ENCODE peak calls at places on chromosomes 2 and 18, in four cellular contexts. Z is mesendoderm, O is H9, N is H1. S is an unnamed sample.

GRCh38 chr2:235908826-235909225 is 259.4 kb downstream of the GBX2 start:
- DNase-seq in Z (no peak), O (no peak), N (no peak), S (no peak)

GRCh38 chr2:37669500-37669899 is 1.9 kb downstream of the CDC42EP3 start:
- DNase-seq in Z (no peak), O (no peak), N (no peak), S (no peak)

GRCh38 chr2:3450385-3451031 is 68.8 kb downstream of the ADI1 start:
- DNase-seq in Z (no peak), N (peak), O (no peak), S (no peak)

GRCh38 chr2:156536534-156536933 is 100.4 kb downstream of the GPD2 start:
- DNase-seq in N (no peak), Z (no peak), O (no peak), S (no peak)

GRCh38 chr2:128279786-128280701 is 38.6 kb downstream of the HS6ST1 start:
- DNase-seq in N (no peak), Z (no peak), O (peak), S (no peak)

GRCh38 chr18:48220146-48220499 is 189.1 kb downstream of the ZBTB7C start:
- DNase-seq in N (no peak), Z (no peak), O (no peak), S (no peak)

GRCh38 chr2:202339052-202339870 is 36.9 kb upstream of the BMPR2 start:
- DNase-seq in O (no peak), Z (no peak), N (no peak), S (peak)

GRCh38 chr2:220335591-220335915 is 708.1 kb downstream of the SLC4A3 start:
- DNase-seq in Z (no peak), N (no peak), O (no peak), S (no peak)

GRCh38 chr18:3262234-3263171 is 570 bp downstream of the MYL12B start:
- DNase-seq in N (peak), Z (peak), O (no peak), S (no peak)

GRCh38 chr18:27750014-27750413 is 426.9 kb downstream of the CDH2 start:
- DNase-seq in N (peak), Z (peak), O (peak), S (peak)

GRCh38 chr18:79942786-79943607 is 8.5 kb downstream of the SLC66A2 start:
- DNase-seq in Z (peak), O (peak), N (no peak), S (no peak)

GRCh38 chr2:156177654-156178053 is 154.9 kb downstream of the NR4A2 start:
- DNase-seq in N (no peak), Z (no peak), O (no peak), S (no peak)

GRCh38 chr2:210630904-210631560 is 74.6 kb downstream of the CPS1 start:
- DNase-seq in O (no peak), Z (no peak), N (no peak), S (no peak)

GRCh38 chr18:42447688-42448087 is 492.7 kb downstream of the PIK3C3 start:
- DNase-seq in Z (peak), N (no peak), O (no peak), S (no peak)

GRCh38 chr2:235605999-235606715 is 112.3 kb downstream of the AGAP1 start:
- DNase-seq in O (peak), N (no peak), Z (peak), S (peak)

GRCh38 chr2:193868833-193869232 is 1674.1 kb upstream of the TMEFF2 start:
- DNase-seq in O (no peak), Z (no peak), N (no peak), S (no peak)

GRCh38 chr2:166841679-166842078 is 46.6 kb upstream of the XIRP2 start:
- DNase-seq in N (no peak), O (no peak), Z (peak), S (no peak)

GRCh38 chr2:135456431-135456830 is 74.6 kb downstream of the ZRANB3 start:
- DNase-seq in O (no peak), Z (no peak), N (no peak), S (no peak)

GRCh38 chr18:48538531-48539405 is at the start of gene CTIF:
- DNase-seq in O (peak), N (peak), Z (peak), S (peak)

GRCh38 chr2:162967137-162967536 is 128.6 kb upstream of the KCNH7 start:
- DNase-seq in Z (peak), N (no peak), O (no peak), S (no peak)

GRCh38 chr2:55010149-55010591 is 40.1 kb downstream of the RTN4 start:
- DNase-seq in Z (peak), O (no peak), N (no peak), S (peak)

GRCh38 chr2:196657332-196657731 is 17.8 kb downstream of the CCDC150 start:
- DNase-seq in O (no peak), N (no peak), Z (no peak), S (no peak)
- H3K56ac ChIP-seq in O (no peak), N (no peak), Z (no peak), S (no peak)

DNA sequence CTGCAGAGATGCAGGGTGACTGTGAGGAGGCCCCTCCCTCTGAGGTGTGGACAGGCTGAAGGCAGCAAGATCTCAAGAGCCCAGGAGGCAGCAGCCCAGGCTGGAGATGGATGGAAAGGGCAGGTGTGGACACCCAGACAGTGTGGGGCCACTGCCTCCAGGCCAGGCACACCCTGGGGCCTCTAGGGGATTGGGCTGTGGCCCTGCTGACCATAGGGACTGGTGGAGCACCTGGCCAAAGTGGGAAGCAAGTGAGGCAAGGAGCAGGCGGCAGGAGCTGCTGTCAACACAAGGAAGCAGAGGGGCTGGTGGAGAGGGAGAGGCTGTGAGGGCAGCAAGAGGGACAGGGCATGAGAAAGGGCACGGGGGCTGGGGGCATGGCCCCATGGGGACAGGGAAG is 10.8 kb downstream of the SNED1 start:
- DNase-seq in Z (no peak), O (no peak), N (no peak), S (no peak)
- H3K56ac ChIP-seq in Z (peak), O (no peak), N (no peak), S (no peak)

DNA sequence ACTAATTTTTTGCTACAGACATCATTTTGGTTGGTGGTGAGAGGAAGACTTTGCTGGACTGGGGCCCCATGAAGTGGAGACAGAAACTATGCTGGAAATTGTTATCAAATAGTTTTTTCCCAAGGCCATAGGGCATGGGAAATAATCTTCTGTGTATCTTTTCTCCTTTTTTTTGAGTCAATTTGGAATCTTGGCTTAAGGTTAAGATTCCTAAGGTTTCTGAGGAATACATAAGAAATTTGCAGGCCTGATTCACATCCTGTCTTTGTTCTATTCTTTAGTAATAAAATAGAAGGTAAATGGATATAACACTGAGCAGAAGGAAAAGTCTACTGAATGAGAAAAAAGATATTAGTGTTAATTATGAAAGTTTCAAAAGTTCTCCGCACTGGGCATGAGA is 16.6 kb downstream of the SMC6 start:
- DNase-seq in Z (no peak), O (no peak), N (no peak), S (peak)
- H3K56ac ChIP-seq in Z (no peak), O (no peak), N (no peak), S (peak)

DNA sequence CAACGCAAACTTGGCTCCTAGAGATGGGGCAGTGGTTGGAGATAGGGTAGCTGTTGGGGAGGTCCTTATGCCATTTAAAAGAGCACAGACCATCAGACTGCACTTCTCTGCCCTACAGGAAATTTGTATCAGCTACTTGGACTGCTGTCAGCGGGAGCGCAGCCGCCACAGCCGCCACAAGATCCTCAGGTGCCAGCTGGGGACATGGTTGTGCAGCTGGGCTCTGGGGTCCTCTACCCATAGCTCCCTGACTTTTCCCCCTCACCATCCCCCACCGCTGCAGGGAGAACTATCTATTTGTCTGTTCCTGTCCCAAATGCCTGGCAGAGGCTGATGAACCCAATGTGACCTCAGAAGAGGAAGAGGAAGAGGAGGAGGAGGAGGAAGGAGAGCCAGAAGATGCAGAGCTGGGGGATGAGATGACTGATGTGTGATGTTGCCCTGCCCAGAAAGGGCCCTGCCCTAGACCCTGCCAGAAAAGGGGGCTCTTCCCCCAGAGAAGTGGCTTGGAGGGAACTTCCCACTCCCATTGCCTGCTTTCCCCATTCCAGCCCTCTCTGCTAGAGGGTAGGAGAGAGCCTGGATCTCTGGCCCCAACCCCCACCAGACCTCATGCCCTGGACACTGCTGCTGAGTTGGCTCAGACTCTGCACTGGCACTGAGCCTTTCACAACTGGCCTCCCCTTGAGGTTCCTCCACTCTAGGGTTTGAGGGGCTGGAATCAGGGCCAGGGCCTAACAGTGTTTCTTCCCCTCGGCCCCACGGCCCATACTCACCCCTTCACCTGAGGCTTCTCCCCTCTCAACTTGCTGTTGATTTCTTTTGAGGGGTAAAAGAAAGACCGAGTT is 7.3 kb downstream of the PRADC1 start:
- DNase-seq in N (no peak), O (no peak), Z (no peak), S (no peak)
- H3K56ac ChIP-seq in N (no peak), O (no peak), Z (no peak), S (no peak)

GRCh38 chr2:68974946-68975665 is 670 bp downstream of the GKN1 start:
- DNase-seq in O (no peak), Z (no peak), N (no peak), S (no peak)

GRCh38 chr2:68977453-68977852 is 3.0 kb downstream of the GKN1 start:
- DNase-seq in Z (no peak), O (no peak), N (no peak), S (no peak)

GRCh38 chr2:68978098-68978497 is 3.7 kb downstream of the GKN1 start:
- DNase-seq in N (no peak), O (no peak), Z (no peak), S (no peak)

GRCh38 chr2:68974251-68974650 is at the start of gene GKN1:
- DNase-seq in O (no peak), N (no peak), Z (no peak), S (peak)

DNA sequence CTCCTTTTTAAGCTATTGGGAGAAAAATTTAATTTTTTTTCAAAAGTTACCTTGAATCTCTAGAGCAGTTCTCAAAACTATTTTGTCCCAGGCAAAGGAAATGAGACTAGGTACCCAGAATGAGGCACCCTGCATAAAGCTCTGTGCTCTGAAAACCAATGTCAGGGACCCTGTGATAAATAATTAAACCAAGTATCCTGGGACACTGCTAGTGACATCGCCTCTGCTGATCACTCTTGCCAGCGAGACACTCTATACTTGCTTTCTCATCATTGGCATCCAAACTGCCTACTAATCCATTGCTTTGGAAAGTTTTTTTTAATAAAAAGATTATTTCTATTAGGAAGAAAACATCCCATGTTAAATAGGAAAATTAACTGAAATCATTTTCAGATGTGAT is 1.4 kb downstream of the GKN1 start:
- DNase-seq in N (no peak), Z (no peak), O (no peak), S (no peak)
- H3K56ac ChIP-seq in N (no peak), Z (no peak), O (no peak), S (no peak)

GRCh38 chr2:112765251-112765650 is 842 bp upstream of the CKAP2L start:
- DNase-seq in O (no peak), N (no peak), Z (no peak), S (no peak)
- H3K56ac ChIP-seq in O (no peak), N (no peak), Z (peak), S (peak)

GRCh38 chr2:9203006-9203405 is 3.6 kb upstream of the ASAP2 start:
- DNase-seq in Z (no peak), N (no peak), O (no peak), S (no peak)

GRCh38 chr2:9199716-9200633 is 6.6 kb upstream of the ASAP2 start:
- DNase-seq in N (peak), Z (no peak), O (no peak), S (peak)

GRCh38 chr2:9200634-9201015 is 6.0 kb upstream of the ASAP2 start:
- DNase-seq in O (no peak), N (peak), Z (no peak), S (no peak)

GRCh38 chr2:9203876-9204275 is 2.7 kb upstream of the ASAP2 start:
- DNase-seq in N (no peak), Z (no peak), O (no peak), S (no peak)

DNA sequence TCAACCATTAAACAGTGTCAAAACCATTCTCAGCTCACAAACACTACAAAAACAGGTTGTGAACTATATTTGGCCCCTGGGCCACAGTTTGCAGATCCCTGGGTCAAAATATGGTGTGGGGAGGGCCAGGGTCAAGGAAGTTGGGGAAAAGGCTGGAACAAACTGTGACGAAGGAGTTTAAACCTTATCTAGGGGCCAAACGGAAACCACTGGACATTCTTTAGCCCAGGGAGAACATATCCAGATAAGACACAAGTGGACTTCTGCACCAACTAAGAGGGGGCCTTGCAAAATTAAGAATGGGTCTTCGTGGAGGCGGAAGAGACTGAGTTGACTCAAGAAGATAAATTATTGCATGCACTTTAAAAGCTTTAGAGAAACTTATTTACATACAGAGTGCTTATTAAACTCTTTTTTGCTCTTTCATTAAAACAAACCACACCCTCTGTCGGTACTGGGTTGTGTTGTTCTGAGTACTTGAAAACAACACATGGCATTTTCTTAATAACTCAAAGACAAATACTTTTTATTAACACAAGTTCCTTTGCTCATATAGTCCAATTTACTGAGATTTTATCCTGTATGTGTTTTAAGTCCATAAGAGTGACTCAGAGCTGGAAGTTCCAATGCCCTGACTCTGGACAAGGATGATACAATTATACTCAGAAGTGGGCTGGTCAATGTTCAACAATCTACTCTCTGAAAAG is 5.3 kb upstream of the ASAP2 start:
- DNase-seq in N (peak), Z (no peak), O (no peak), S (peak)
- H3K56ac ChIP-seq in N (no peak), Z (no peak), O (no peak), S (no peak)

DNA sequence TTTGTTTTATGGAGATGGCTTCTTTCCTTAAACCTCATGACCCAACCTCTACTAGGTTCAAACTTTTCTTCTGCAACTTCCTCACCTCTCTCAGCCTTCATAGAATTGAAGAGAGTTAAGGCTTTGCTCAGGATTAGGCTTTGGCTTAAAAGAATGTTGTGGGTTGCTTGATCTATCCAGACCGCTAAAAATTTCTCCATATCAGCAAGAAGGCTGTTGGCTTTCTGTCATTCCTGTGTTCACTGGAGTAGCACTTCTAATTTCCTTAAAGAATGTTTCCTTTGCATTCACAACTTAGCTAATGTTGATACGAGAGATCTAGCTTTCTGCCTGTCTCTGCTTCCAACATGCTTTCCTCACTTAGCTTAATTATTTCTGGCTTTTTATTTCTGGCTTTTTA is 58.1 kb upstream of the KYNU start:
- DNase-seq in O (no peak), N (no peak), Z (no peak), S (no peak)
- H3K56ac ChIP-seq in O (no peak), N (no peak), Z (no peak), S (no peak)

DNA sequence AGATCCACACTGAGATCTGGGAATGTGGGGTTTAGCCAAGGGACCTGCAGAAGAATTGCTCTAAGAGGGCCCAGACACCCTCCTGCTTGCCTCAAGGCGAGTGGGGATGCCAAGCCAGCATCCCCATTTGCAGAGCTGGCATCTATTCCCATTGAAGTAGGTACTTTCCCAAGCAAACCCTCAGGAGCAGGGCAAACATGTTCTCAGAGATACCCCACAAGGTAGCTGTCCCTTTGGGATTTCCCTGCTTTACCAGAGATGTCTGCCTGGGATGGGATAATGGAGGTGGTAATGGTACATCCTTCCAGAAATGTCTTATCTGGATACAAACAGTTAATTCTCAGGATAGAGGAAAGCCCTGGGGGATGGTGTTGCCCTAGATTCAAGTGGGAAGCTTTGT is 51.2 kb downstream of the GYPC start:
- DNase-seq in Z (no peak), N (peak), O (no peak), S (no peak)
- H3K56ac ChIP-seq in Z (no peak), N (no peak), O (no peak), S (no peak)

S was measured in IMR-90.